ENCODE peak calls at places on chromosomes 7 and 10, in four cellular contexts. One of them, this sample, is unnamed.

GRCh38 chr10:34010891-34011290 is 676.4 kb upstream of the NRP1 start:
- DNase-seq in H54: no peak
- DNase-seq in activated naive CD4-positive, alpha-beta T cell treated with anti-CD3 and anti-CD28 coated beads, Interleukin-2, amount 50 U/mL, for 16 hours: no peak
- DNase-seq in stimulated activated CD4-positive, alpha-beta T cell treated with anti-CD3 and anti-CD28 coated beads, Interleukin-15, amount 100 ng/mL, for 1 hour: no peak
- DNase-seq in this sample: no peak

GRCh38 chr7:29332875-29333482 is 138.4 kb downstream of the CHN2 start:
- DNase-seq in H54: no peak
- DNase-seq in activated naive CD4-positive, alpha-beta T cell treated with anti-CD3 and anti-CD28 coated beads, Interleukin-2, amount 50 U/mL, for 16 hours: no peak
- DNase-seq in stimulated activated CD4-positive, alpha-beta T cell treated with anti-CD3 and anti-CD28 coated beads, Interleukin-15, amount 100 ng/mL, for 1 hour: no peak
- DNase-seq in this sample: no peak

GRCh38 chr7:36141351-36141750 is 11.7 kb upstream of the EEPD1 start:
- DNase-seq in H54: no peak
- DNase-seq in activated naive CD4-positive, alpha-beta T cell treated with anti-CD3 and anti-CD28 coated beads, Interleukin-2, amount 50 U/mL, for 16 hours: no peak
- DNase-seq in stimulated activated CD4-positive, alpha-beta T cell treated with anti-CD3 and anti-CD28 coated beads, Interleukin-15, amount 100 ng/mL, for 1 hour: no peak
- DNase-seq in this sample: no peak

GRCh38 chr10:10367277-10367676 is 650.4 kb upstream of the CELF2 start:
- DNase-seq in H54: no peak
- DNase-seq in activated naive CD4-positive, alpha-beta T cell treated with anti-CD3 and anti-CD28 coated beads, Interleukin-2, amount 50 U/mL, for 16 hours: no peak
- DNase-seq in stimulated activated CD4-positive, alpha-beta T cell treated with anti-CD3 and anti-CD28 coated beads, Interleukin-15, amount 100 ng/mL, for 1 hour: no peak
- DNase-seq in this sample: no peak

GRCh38 chr10:48249763-48250351 is 24.6 kb downstream of the FRMPD2 start:
- DNase-seq in H54: no peak
- DNase-seq in activated naive CD4-positive, alpha-beta T cell treated with anti-CD3 and anti-CD28 coated beads, Interleukin-2, amount 50 U/mL, for 16 hours: no peak
- DNase-seq in stimulated activated CD4-positive, alpha-beta T cell treated with anti-CD3 and anti-CD28 coated beads, Interleukin-15, amount 100 ng/mL, for 1 hour: no peak
- DNase-seq in this sample: no peak

GRCh38 chr7:121798896-121799295 is 74.1 kb upstream of the PTPRZ1 start:
- DNase-seq in H54: no peak
- DNase-seq in activated naive CD4-positive, alpha-beta T cell treated with anti-CD3 and anti-CD28 coated beads, Interleukin-2, amount 50 U/mL, for 16 hours: no peak
- DNase-seq in stimulated activated CD4-positive, alpha-beta T cell treated with anti-CD3 and anti-CD28 coated beads, Interleukin-15, amount 100 ng/mL, for 1 hour: no peak
- DNase-seq in this sample: no peak

GRCh38 chr10:120131183-120131582 is 238.7 kb downstream of the SEC23IP start:
- DNase-seq in H54: no peak
- DNase-seq in activated naive CD4-positive, alpha-beta T cell treated with anti-CD3 and anti-CD28 coated beads, Interleukin-2, amount 50 U/mL, for 16 hours: no peak
- DNase-seq in stimulated activated CD4-positive, alpha-beta T cell treated with anti-CD3 and anti-CD28 coated beads, Interleukin-15, amount 100 ng/mL, for 1 hour: no peak
- DNase-seq in this sample: no peak

GRCh38 chr10:64079341-64079740 is 558.1 kb downstream of the REEP3 start:
- DNase-seq in H54: no peak
- DNase-seq in activated naive CD4-positive, alpha-beta T cell treated with anti-CD3 and anti-CD28 coated beads, Interleukin-2, amount 50 U/mL, for 16 hours: no peak
- DNase-seq in stimulated activated CD4-positive, alpha-beta T cell treated with anti-CD3 and anti-CD28 coated beads, Interleukin-15, amount 100 ng/mL, for 1 hour: no peak
- DNase-seq in this sample: no peak

GRCh38 chr7:101121996-101122932 is 4.6 kb upstream of the SERPINE1 start:
- DNase-seq in H54: peak
- DNase-seq in activated naive CD4-positive, alpha-beta T cell treated with anti-CD3 and anti-CD28 coated beads, Interleukin-2, amount 50 U/mL, for 16 hours: no peak
- DNase-seq in stimulated activated CD4-positive, alpha-beta T cell treated with anti-CD3 and anti-CD28 coated beads, Interleukin-15, amount 100 ng/mL, for 1 hour: no peak
- DNase-seq in this sample: no peak

GRCh38 chr7:41574377-41574776 is 128.5 kb downstream of the INHBA start:
- DNase-seq in H54: no peak
- DNase-seq in activated naive CD4-positive, alpha-beta T cell treated with anti-CD3 and anti-CD28 coated beads, Interleukin-2, amount 50 U/mL, for 16 hours: no peak
- DNase-seq in stimulated activated CD4-positive, alpha-beta T cell treated with anti-CD3 and anti-CD28 coated beads, Interleukin-15, amount 100 ng/mL, for 1 hour: no peak
- DNase-seq in this sample: no peak

GRCh38 chr10:51109821-51110533 is 35.7 kb downstream of the PRKG1 start:
- DNase-seq in H54: no peak
- DNase-seq in activated naive CD4-positive, alpha-beta T cell treated with anti-CD3 and anti-CD28 coated beads, Interleukin-2, amount 50 U/mL, for 16 hours: no peak
- DNase-seq in stimulated activated CD4-positive, alpha-beta T cell treated with anti-CD3 and anti-CD28 coated beads, Interleukin-15, amount 100 ng/mL, for 1 hour: no peak
- DNase-seq in this sample: no peak

GRCh38 chr7:2878306-2878705 is 34.2 kb upstream of the GNA12 start:
- DNase-seq in H54: no peak
- DNase-seq in activated naive CD4-positive, alpha-beta T cell treated with anti-CD3 and anti-CD28 coated beads, Interleukin-2, amount 50 U/mL, for 16 hours: no peak
- DNase-seq in stimulated activated CD4-positive, alpha-beta T cell treated with anti-CD3 and anti-CD28 coated beads, Interleukin-15, amount 100 ng/mL, for 1 hour: no peak
- DNase-seq in this sample: no peak

This sample was measured in activated CD4-positive, alpha-beta T cell treated with anti-CD3 and anti-CD28 coated beads, Interleukin-2, amount 50 U/mL, for 24 hours.